ENCODE peak calls at places on chromosomes 6 and 20, in seven cellular contexts. A is OCI-LY7, T is fibroblast of lung, Z is heart left ventricle, C is PC-3, I is upper lobe of right lung, D is SK-N-SH. P is an unnamed sample. For H3K9me3, the result is how much of the 10 kb centered on the place peaks cover.

GRCh38 chr6:43269273-43270007 is 26.2 kb downstream of the TTBK1 start:
- DNase-seq in A (peak), T (no peak), Z (peak), C (no peak), I (peak), D (no peak), P (no peak)

GRCh38 chr6:169976301-169977081 is 225.1 kb downstream of the ERMARD start:
- DNase-seq in A (no peak), T (no peak), Z (peak), C (peak), I (peak), D (no peak), P (no peak)

GRCh38 chr6:169215201-169215661 is 38.4 kb downstream of the THBS2 start:
- DNase-seq in A (no peak), T (peak), Z (no peak), C (no peak), I (no peak), D (peak), P (no peak)

GRCh38 chr6:80211295-80211694 is 104.8 kb downstream of the BCKDHB start:
- DNase-seq in A (no peak), T (no peak), Z (no peak), C (no peak), I (no peak), D (no peak), P (no peak)

GRCh38 chr6:7640607-7641577 is 50.9 kb downstream of the SNRNP48 start:
- DNase-seq in A (no peak), T (peak), Z (no peak), C (peak), I (no peak), D (no peak), P (no peak)

GRCh38 chr6:169719117-169719516 is 5.2 kb downstream of the PHF10 start:
- DNase-seq in A (no peak), T (no peak), Z (no peak), C (no peak), I (no peak), D (no peak), P (no peak)

GRCh38 chr6:33320315-33321181 is 3.0 kb upstream of the ZBTB22 start:
- DNase-seq in A (no peak), T (peak), Z (peak), C (peak), I (no peak), D (no peak), P (no peak)

GRCh38 chr6:137391061-137391814 is 103.0 kb downstream of the OLIG3 start:
- DNase-seq in A (no peak), T (no peak), Z (no peak), C (no peak), I (no peak), D (no peak), P (no peak)

GRCh38 chr6:112049996-112050395 is 3.9 kb upstream of the CCN6 start:
- DNase-seq in A (no peak), T (no peak), Z (no peak), C (no peak), I (no peak), D (no peak), P (no peak)

GRCh38 chr20:61569836-61570235 is 317.8 kb downstream of the CDH4 start:
- DNase-seq in A (no peak), T (no peak), Z (no peak), C (no peak), I (no peak), D (no peak), P (no peak)

GRCh38 chr20:1535420-1536175 is 21.9 kb downstream of the SIRPD start:
- DNase-seq in A (peak), T (no peak), Z (no peak), C (no peak), I (peak), D (no peak), P (no peak)

GRCh38 chr20:58481541-58482021 is 33.6 kb downstream of the APCDD1L start:
- DNase-seq in A (peak), T (peak), Z (no peak), C (peak), I (no peak), D (no peak), P (no peak)

GRCh38 chr6:81475646-81476045 is 276.8 kb downstream of the TENT5A start:
- DNase-seq in A (no peak), T (no peak), Z (no peak), C (no peak), I (no peak), D (no peak), P (no peak)

GRCh38 chr6:166998256-166999144 is 697 bp upstream of the CEP43 start:
- DNase-seq in A (no peak), T (no peak), Z (peak), C (no peak), I (peak), D (peak), P (peak)

GRCh38 chr6:108989700-108990099 is 104.9 kb downstream of the SESN1 start:
- DNase-seq in A (no peak), T (no peak), Z (no peak), C (no peak), I (no peak), D (no peak), P (no peak)
- H3K9me3 ChIP-seq in A (under half), T (under half), Z (under half), C (under half), I (under half), D (under half), P (under half)

DNA sequence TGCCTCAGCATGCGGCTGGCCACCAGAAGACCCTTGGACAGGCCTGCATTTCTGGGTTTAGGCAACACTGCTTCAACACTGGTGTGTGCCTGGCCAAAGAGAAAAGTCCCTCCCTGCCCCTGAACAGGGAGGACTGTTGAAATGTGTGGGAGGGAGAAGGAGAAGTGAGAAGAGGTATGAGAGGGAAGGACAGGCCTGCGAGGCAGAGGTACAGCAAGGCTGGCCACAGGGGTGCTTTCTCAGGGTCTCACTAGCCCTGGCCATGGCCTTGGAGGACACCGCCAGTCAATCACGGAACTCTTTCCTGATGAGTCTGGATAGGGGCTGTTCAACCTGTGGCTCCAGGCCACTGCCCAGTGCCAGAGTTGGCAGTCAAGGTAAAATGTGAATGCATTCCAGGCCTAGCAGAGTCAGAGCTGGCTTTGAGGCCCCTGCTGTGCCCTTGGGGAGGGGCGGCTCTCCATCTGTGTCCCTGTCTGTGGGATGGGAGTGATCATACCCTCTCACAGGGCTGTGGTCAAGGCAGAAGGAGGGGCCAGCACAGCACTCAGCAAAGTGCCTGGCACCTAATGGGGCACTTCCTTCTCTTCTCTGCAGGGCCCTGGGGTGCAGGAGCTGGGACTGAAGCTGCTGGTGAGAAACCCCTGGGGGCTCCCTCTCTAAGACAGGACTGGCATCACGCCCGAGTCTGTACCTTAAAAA is 43.2 kb upstream of the CDH22 start:
- DNase-seq in A (no peak), T (no peak), Z (no peak), C (no peak), I (no peak), D (no peak), P (no peak)
- H3K9me3 ChIP-seq in A (under half), T (under half), Z (under half), C (under half), I (under half), D (under half), P (under half)

GRCh38 chr20:15937179-15937578 is 636.1 kb downstream of the KIF16B start:
- DNase-seq in A (peak), T (no peak), Z (no peak), C (no peak), I (no peak), D (no peak), P (no peak)
- H3K9me3 ChIP-seq in A (under half), T (under half), Z (under half), C (under half), I (under half), D (under half), P (under half)

DNA sequence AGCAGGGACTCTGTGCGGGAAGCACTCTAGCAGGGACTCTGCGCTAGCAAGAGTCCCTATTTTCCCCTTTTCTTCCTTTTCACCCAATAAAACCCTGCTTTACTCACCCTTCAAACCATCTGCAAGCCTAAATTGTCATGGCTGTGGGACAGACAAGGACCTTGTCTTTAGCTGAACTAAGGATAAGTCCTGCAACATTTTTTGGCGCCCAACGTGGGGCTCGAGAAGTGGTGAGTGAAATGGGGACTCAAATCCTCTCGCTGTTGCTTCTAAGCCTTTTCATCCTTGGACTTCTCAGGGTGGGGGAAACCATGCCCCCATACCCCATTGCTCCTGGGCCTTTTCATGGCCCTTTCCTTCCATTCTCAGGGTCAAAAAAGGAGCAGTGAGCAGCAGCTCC is 46.4 kb downstream of the IMPG1 start:
- DNase-seq in A (no peak), T (peak), Z (no peak), C (no peak), I (no peak), D (no peak), P (no peak)
- H3K9me3 ChIP-seq in A (under half), T (under half), Z (under half), C (under half), I (under half), D (under half), P (under half)

GRCh38 chr6:30282522-30282921 is 44.2 kb upstream of the TRIM39 start:
- DNase-seq in A (no peak), T (no peak), Z (no peak), C (no peak), I (no peak), D (no peak), P (no peak)

GRCh38 chr6:30283761-30284160 is 43.0 kb upstream of the TRIM39 start:
- DNase-seq in A (no peak), T (peak), Z (no peak), C (no peak), I (no peak), D (no peak), P (no peak)

GRCh38 chr6:30287139-30287538 is 39.6 kb upstream of the TRIM39 start:
- DNase-seq in A (no peak), T (no peak), Z (no peak), C (no peak), I (no peak), D (no peak), P (no peak)
- H3K9me3 ChIP-seq in A (under half), T (under half), Z (under half), C (under half), I (under half), D (under half), P (under half)

P was measured in prostate gland.